ENCODE peak calls at places on chromosomes 6 and 20, in four cellular contexts. One of them, this sample, is unnamed.

GRCh38 chr6:100346828-100347227 is 117.9 kb downstream of the SIM1 start:
- DNase-seq in HepG2: no peak
- DNase-seq in H1: no peak
- DNase-seq in K562: no peak
- DNase-seq in this sample: peak; percentile 3

GRCh38 chr6:43665376-43665775 is 20.5 kb downstream of the RSPH9 start:
- DNase-seq in H1: no peak
- DNase-seq in HepG2: no peak
- DNase-seq in K562: no peak
- DNase-seq in this sample: no peak

GRCh38 chr6:143902827-143903226 is 38.6 kb downstream of the ZC2HC1B start:
- DNase-seq in K562: no peak
- DNase-seq in HepG2: no peak
- DNase-seq in H1: no peak
- DNase-seq in this sample: no peak

GRCh38 chr6:150069707-150070106 is 786 bp upstream of the ULBP3 start:
- DNase-seq in HepG2: no peak
- DNase-seq in K562: no peak
- DNase-seq in H1: no peak
- DNase-seq in this sample: no peak

GRCh38 chr6:19472168-19472567 is 365.0 kb upstream of the ID4 start:
- DNase-seq in HepG2: no peak
- DNase-seq in H1: no peak
- DNase-seq in K562: no peak
- DNase-seq in this sample: peak; percentile 89

GRCh38 chr6:85459224-85459901 is 9.5 kb downstream of the NT5E start:
- DNase-seq in H1: no peak
- DNase-seq in HepG2: no peak
- DNase-seq in K562: no peak
- DNase-seq in this sample: no peak

GRCh38 chr6:33367009-33367714 is 24.5 kb upstream of the KIFC1 start:
- DNase-seq in HepG2: no peak
- DNase-seq in K562: peak; percentile 58
- DNase-seq in H1: no peak
- DNase-seq in this sample: no peak

GRCh38 chr6:31202259-31203166 is 32.0 kb upstream of the POU5F1 start:
- DNase-seq in K562: no peak
- DNase-seq in H1: no peak
- DNase-seq in HepG2: no peak
- DNase-seq in this sample: no peak

GRCh38 chr6:37038297-37039198 is 33.1 kb downstream of the FGD2 start:
- DNase-seq in K562: peak; percentile 89
- DNase-seq in HepG2: no peak
- DNase-seq in H1: no peak
- DNase-seq in this sample: no peak

GRCh38 chr6:45554596-45554995 is 176.9 kb upstream of the SUPT3H start:
- DNase-seq in K562: no peak
- DNase-seq in H1: no peak
- DNase-seq in HepG2: no peak
- DNase-seq in this sample: no peak

GRCh38 chr6:38272222-38272621 is 367.5 kb downstream of the BTBD9 start:
- DNase-seq in HepG2: no peak
- DNase-seq in H1: no peak
- DNase-seq in K562: no peak
- DNase-seq in this sample: no peak

GRCh38 chr6:160379464-160379863 is 31.3 kb downstream of the SLC22A3 start:
- DNase-seq in H1: no peak
- DNase-seq in K562: no peak
- DNase-seq in HepG2: no peak
- DNase-seq in this sample: no peak

DNA sequence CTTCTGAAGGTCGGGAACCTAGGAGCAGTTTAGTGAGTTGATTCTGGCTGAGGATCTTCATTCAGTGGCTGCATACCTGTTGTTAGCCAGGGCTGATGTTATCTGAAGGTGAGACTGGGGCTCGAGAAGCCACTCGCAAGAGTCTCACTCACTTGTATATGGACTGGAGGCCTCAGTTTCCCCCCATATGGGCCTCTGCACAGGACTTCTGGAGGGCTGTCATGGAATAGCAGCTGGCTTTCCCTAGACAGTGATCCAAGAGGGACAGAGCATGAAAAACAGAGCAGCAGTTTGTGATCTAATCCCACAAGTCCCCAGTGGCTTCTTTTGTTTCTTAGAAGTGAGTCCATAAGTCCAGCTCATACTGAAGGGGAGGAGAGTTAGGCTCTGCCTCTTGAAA is 623.4 kb downstream of the CDH26 start:
- DNase-seq in K562: no peak
- DNase-seq in HepG2: no peak
- DNase-seq in H1: no peak
- DNase-seq in this sample: no peak
- TF ChIP-seq CHD2 in K562: no peak
- TF ChIP-seq CHD2 in HepG2: no peak
- TF ChIP-seq CHD2 in H1: no peak
- TF ChIP-seq CHD2 in this sample: no peak

GRCh38 chr20:62570897-62571666 is 71.2 kb upstream of the SLCO4A1 start:
- DNase-seq in HepG2: no peak
- DNase-seq in H1: no peak
- DNase-seq in K562: no peak
- DNase-seq in this sample: no peak
- TF ChIP-seq RNF2 in HepG2: no peak
- TF ChIP-seq RNF2 in H1: no peak
- TF ChIP-seq RNF2 in K562: no peak
- TF ChIP-seq RNF2 in this sample: no peak

DNA sequence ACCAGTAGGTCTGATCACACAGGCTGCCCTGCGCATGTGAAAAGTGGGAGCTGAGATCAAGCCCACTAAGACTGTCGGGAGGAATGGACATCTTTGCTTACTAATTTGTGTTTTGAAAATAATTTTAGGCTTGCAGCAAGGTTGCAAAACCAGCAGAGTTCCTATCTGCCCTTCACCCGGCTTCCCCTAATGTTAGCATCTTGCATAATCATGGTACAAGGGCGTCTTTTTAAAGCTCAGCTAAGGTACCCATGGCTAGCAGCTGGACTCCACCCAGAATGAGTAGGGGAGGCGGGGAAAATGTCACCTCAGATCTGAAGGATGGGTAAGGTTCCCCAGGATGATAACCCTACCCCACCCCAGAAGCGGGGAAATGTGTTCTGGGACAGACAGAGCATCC is 25.3 kb upstream of the BMP7 start:
- DNase-seq in HepG2: no peak
- DNase-seq in H1: no peak
- DNase-seq in K562: no peak
- DNase-seq in this sample: no peak
- TF ChIP-seq CHD2 in HepG2: no peak
- TF ChIP-seq CHD2 in H1: no peak
- TF ChIP-seq CHD2 in K562: no peak
- TF ChIP-seq CHD2 in this sample: no peak

GRCh38 chr20:58751956-58752355 is 59.4 kb downstream of the NPEPL1 start:
- DNase-seq in K562: no peak
- DNase-seq in HepG2: no peak
- DNase-seq in H1: no peak
- DNase-seq in this sample: no peak
- TF ChIP-seq RNF2 in K562: no peak
- TF ChIP-seq RNF2 in HepG2: no peak
- TF ChIP-seq RNF2 in H1: no peak
- TF ChIP-seq RNF2 in this sample: no peak

DNA sequence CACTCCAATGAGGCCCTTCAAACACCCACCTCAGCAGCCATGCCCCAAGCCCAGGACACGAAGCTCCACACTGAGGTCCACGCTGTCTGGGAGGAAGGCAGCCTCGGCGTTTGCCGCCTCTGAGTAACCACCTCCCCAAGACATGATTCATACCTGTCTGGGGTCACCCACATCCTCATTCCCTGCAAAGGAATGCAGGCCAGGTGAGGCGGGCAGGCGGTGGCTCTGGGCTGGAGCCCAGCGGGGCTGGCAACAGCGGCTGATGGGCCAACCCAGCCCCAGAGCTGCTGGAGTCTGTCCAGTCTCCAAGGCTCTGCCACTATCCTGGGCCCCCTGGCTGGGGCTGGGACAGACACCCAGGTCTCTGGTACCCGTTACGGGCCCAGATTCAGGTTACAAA is 14.8 kb downstream of the PMEPA1 start:
- DNase-seq in K562: no peak
- DNase-seq in HepG2: no peak
- DNase-seq in H1: no peak
- DNase-seq in this sample: peak; percentile 55
- TF ChIP-seq CHD2 in K562: no peak
- TF ChIP-seq CHD2 in HepG2: no peak
- TF ChIP-seq CHD2 in H1: no peak
- TF ChIP-seq CHD2 in this sample: no peak

DNA sequence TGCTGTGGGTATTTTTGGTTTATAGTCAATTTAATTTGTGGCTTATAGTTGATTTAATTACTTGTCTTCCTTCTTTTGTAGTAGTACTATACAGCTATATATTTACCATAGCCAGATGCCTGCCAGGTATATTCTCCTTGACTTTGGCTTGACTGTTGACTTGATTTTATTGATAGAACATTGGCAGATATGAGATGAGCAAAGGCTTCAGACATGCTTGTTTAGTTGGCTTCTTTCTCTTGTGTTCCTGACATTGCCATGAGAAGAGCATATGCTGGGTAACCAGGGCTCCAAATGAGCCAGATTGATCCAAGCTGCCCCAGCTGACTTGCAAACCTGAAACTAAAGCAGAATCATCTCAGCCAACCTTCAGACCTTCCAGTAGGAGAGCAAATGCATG is 508.2 kb upstream of the BTBD3 start:
- DNase-seq in H1: no peak
- DNase-seq in HepG2: no peak
- DNase-seq in K562: no peak
- DNase-seq in this sample: no peak
- TF ChIP-seq RNF2 in H1: no peak
- TF ChIP-seq RNF2 in HepG2: no peak
- TF ChIP-seq RNF2 in K562: no peak
- TF ChIP-seq RNF2 in this sample: no peak

GRCh38 chr6:139205843-139206242 is 71.0 kb downstream of the HECA start:
- DNase-seq in H1: no peak
- DNase-seq in HepG2: no peak
- DNase-seq in K562: no peak
- DNase-seq in this sample: no peak

GRCh38 chr6:139201378-139201777 is 66.5 kb downstream of the HECA start:
- DNase-seq in K562: no peak
- DNase-seq in H1: no peak
- DNase-seq in HepG2: no peak
- DNase-seq in this sample: no peak

GRCh38 chr6:139204978-139205377 is 70.1 kb downstream of the HECA start:
- DNase-seq in H1: no peak
- DNase-seq in K562: no peak
- DNase-seq in HepG2: no peak
- DNase-seq in this sample: no peak
- TF ChIP-seq CHD2 in H1: no peak
- TF ChIP-seq CHD2 in K562: no peak
- TF ChIP-seq CHD2 in HepG2: no peak
- TF ChIP-seq CHD2 in this sample: no peak